ENCODE peak calls at places on chromosomes 11 and 22, in four cellular contexts. E is K562, X is HepG2, P is A549. N is an unnamed sample.

GRCh38 chr22:39454385-39454871 is 2.4 kb upstream of the MGAT3 start:
- DNase-seq in E (no peak), P (no peak), X (no peak), N (no peak)

GRCh38 chr11:74011360-74012071 is 2.6 kb upstream of the UCP3 start:
- DNase-seq in E (peak; percentile 97), P (no peak), X (no peak), N (no peak)

GRCh38 chr22:31230871-31231621 is 18.9 kb downstream of the LIMK2 start:
- DNase-seq in E (peak; percentile 43), P (no peak), X (peak; percentile 83), N (no peak)

GRCh38 chr11:126627376-126627775 is 271.9 kb downstream of the ST3GAL4 start:
- DNase-seq in X (no peak), E (no peak), P (no peak), N (no peak)

GRCh38 chr11:123576082-123576481 is 78.3 kb downstream of the SCN3B start:
- DNase-seq in X (no peak), E (no peak), P (no peak), N (no peak)

GRCh38 chr11:69917529-69917928 is 98.3 kb upstream of the FGF3 start:
- DNase-seq in E (no peak), P (no peak), X (no peak), N (no peak)

GRCh38 chr11:64331569-64332371 is 8.2 kb upstream of the CCDC88B start:
- DNase-seq in X (peak; percentile 69), E (peak; percentile 76), P (peak; percentile 93), N (peak; percentile 65)

GRCh38 chr22:19386248-19386647 is 45.3 kb downstream of the HIRA start:
- DNase-seq in X (no peak), E (no peak), P (no peak), N (no peak)

GRCh38 chr22:50583294-50583865 is 731 bp upstream of the CHKB start:
- DNase-seq in P (no peak), E (no peak), X (peak; percentile 18), N (no peak)

GRCh38 chr11:109034341-109034696 is 369.4 kb downstream of the DDX10 start:
- DNase-seq in E (no peak), X (no peak), P (no peak), N (no peak)

GRCh38 chr22:21766933-21767462 is 31.4 kb upstream of the YPEL1 start:
- DNase-seq in X (no peak), E (no peak), P (no peak), N (no peak)

GRCh38 chr11:119382101-119382500 is 611 bp upstream of the USP2 start:
- DNase-seq in E (peak; percentile 5), X (no peak), P (no peak), N (no peak)

GRCh38 chr11:22875869-22876473 is 15.7 kb upstream of the CCDC179 start:
- DNase-seq in P (peak; percentile 56), E (peak; percentile 60), X (peak; percentile 85), N (peak; percentile 44)

GRCh38 chr11:29343465-29344333 is 673.1 kb downstream of the KCNA4 start:
- DNase-seq in X (peak; percentile 28), E (peak; percentile 32), P (peak; percentile 35), N (peak; percentile 80)

GRCh38 chr22:31144223-31144622 is 3.9 kb upstream of the PLA2G3 start:
- DNase-seq in X (no peak), E (no peak), P (no peak), N (no peak)

GRCh38 chr11:86917577-86917976 is 37.6 kb downstream of the FZD4 start:
- DNase-seq in P (no peak), X (no peak), E (no peak), N (no peak)

GRCh38 chr11:131579932-131580387 is 209.5 kb downstream of the NTM start:
- DNase-seq in E (peak; percentile 44), X (peak; percentile 7), P (peak; percentile 4), N (peak; percentile 70)

GRCh38 chr11:125393331-125393730 is 102.7 kb downstream of the FEZ1 start:
- DNase-seq in P (no peak), X (no peak), E (peak; percentile 27), N (no peak)

GRCh38 chr11:46529086-46529905 is 64.5 kb downstream of the AMBRA1 start:
- DNase-seq in E (peak; percentile 90), P (peak; percentile 89), X (peak; percentile 55), N (peak; percentile 88)

GRCh38 chr11:75103380-75104026 is 6.8 kb upstream of the OR2AT4 start:
- DNase-seq in P (no peak), E (peak; percentile 41), X (no peak), N (no peak)

GRCh38 chr11:59801160-59801706 is 9.3 kb downstream of the MRPL16 start:
- DNase-seq in P (no peak), X (no peak), E (no peak), N (no peak)

GRCh38 chr22:42560781-42561180 is 7.0 kb downstream of the SERHL2 start:
- DNase-seq in E (peak; percentile 58), X (peak; percentile 35), P (no peak), N (peak; percentile 45)
- TF ChIP-seq HMGXB4 in E (no peak), X (no peak), P (no peak), N (peak; percentile 23)

GRCh38 chr11:118100691-118101232 is 14.0 kb upstream of the SMIM35 start:
- DNase-seq in E (no peak), P (no peak), X (no peak), N (no peak)
- TF ChIP-seq HMGXB4 in E (no peak), P (no peak), X (no peak), N (no peak)

GRCh38 chr11:60887531-60887930 is 18.9 kb downstream of the PRPF19 start:
- DNase-seq in E (peak; percentile 75), P (peak; percentile 41), X (peak; percentile 66), N (peak; percentile 60)
- TF ChIP-seq HMGXB4 in E (no peak), P (no peak), X (no peak), N (no peak)

GRCh38 chr11:40879911-40880310 is 579.5 kb downstream of the LRRC4C start:
- DNase-seq in P (no peak), X (no peak), E (no peak), N (no peak)
- TF ChIP-seq HMGXB4 in P (no peak), X (no peak), E (no peak), N (no peak)

DNA sequence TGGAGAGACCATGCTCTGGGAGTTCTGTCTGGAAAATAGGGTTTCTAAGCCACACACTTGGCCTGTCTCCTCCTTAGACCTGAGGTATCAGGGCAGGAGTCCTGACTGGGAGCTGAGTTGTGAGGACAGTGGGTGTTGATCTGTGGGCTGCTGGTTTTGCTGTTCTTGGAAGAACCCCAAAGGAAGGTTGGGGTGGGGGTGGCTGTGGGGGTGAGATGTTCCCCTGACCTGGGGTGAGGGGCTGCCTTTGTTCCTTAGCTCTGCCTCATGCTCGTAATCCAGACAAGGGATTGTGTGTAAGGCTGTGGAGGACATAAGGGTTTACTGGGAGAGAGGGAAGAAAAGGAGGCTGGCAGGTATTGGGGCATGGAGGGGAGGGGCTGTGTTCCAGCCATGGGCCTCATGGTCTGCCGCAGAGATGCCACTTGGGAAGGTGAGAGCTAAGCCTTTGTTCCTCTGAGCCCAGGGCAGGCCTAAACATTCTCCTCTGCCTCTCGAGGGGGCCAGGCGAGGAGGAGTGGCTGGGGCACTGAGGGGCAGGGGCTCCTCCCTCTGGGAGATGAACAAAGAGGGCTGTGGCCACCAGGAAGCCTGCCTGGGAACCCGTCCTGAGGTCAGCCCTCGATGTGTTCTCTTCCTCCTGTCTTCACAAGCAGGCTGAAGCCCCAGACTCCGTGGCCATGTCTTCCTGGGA is 4.4 kb downstream of the OTOG start:
- DNase-seq in X (no peak), E (no peak), P (no peak), N (no peak)
- TF ChIP-seq HMGXB4 in X (no peak), E (no peak), P (no peak), N (no peak)

GRCh38 chr11:11252403-11252802 is 100.6 kb downstream of the CSNK2A3 start:
- DNase-seq in P (no peak), X (no peak), E (no peak), N (no peak)

GRCh38 chr11:11253487-11253886 is 99.6 kb downstream of the CSNK2A3 start:
- DNase-seq in P (no peak), E (no peak), X (no peak), N (no peak)

GRCh38 chr11:11250470-11250869 is 102.6 kb downstream of the CSNK2A3 start:
- DNase-seq in E (no peak), X (no peak), P (no peak), N (no peak)

GRCh38 chr11:11251394-11251970 is 101.6 kb downstream of the CSNK2A3 start:
- DNase-seq in E (no peak), X (no peak), P (no peak), N (no peak)

DNA sequence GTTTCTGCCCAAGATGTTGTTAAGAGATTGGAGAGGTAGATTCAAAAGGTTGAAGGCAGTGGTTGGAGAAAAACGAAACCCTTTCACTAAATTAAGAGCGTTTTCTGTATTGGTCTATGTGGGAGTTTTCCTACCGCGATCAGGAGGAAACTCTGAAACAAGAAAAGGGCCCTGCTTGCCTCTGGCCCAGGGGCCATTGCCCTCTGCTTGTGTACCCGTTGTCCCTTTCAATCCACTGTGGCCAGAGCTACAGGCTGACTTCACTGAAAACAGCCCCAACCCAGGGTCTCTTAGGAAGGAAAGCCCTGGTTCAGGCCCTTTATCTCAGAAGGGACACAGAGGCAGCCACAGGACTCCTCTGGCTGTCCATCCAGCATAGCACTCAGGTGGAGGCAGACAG is 99.1 kb downstream of the CSNK2A3 start:
- DNase-seq in P (no peak), X (no peak), E (no peak), N (no peak)
- TF ChIP-seq HMGXB4 in P (no peak), X (no peak), E (no peak), N (no peak)

DNA sequence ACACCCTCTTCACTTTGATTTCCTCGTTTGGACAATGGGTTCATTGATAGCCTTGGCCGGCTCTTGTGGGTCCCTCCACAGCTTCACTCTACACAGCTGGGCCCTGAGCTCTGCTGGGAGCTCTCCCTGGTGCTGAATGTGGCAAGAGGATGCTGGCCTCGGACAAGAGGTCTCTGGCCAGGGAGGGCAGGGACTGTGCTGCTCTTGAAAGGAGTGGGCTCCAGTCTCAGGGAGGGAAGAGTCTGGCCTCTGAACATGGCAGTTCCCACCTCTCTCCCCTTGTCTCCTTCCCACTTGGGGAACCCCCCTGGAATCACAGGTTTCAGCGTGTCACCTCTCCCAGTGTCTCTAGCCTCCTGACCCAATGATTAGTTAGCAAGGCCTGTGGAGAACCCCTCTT is 3.0 kb upstream of the CABP7 start:
- DNase-seq in X (peak; percentile 84), E (peak; percentile 57), P (no peak), N (peak; percentile 89)
- TF ChIP-seq HMGXB4 in X (peak; percentile 32), E (no peak), P (no peak), N (peak; percentile 37)